ENCODE peak calls at places on chromosomes 3 and 15, in four cellular contexts. One of them, this sample, is unnamed.
A peak's percentile ranks its signal among the peaks of the same experiment; 100 is the strongest.

GRCh38 chr3:89098964-89099585 is 8.3 kb upstream of the EPHA3 start:
- DNase-seq in IMR-90: peak; percentile 56
- DNase-seq in H9: peak; percentile 64
- DNase-seq in H1: peak; percentile 56
- DNase-seq in this sample: peak; percentile 76

GRCh38 chr3:193788189-193788946 is 195.4 kb downstream of the OPA1 start:
- DNase-seq in H1: peak; percentile 71
- DNase-seq in H9: peak; percentile 84
- DNase-seq in IMR-90: peak; percentile 53
- DNase-seq in this sample: peak; percentile 92

GRCh38 chr3:78823859-78824258 is 943.9 kb downstream of the ROBO1 start:
- DNase-seq in IMR-90: peak; percentile 61
- DNase-seq in H9: no peak
- DNase-seq in H1: no peak
- DNase-seq in this sample: peak; percentile 48

GRCh38 chr3:192706272-192706671 is 21.1 kb downstream of the FGF12 start:
- DNase-seq in IMR-90: no peak
- DNase-seq in H1: no peak
- DNase-seq in H9: no peak
- DNase-seq in this sample: no peak

GRCh38 chr15:60787737-60788513 is 309.0 kb upstream of the ICE2 start:
- DNase-seq in H1: no peak
- DNase-seq in IMR-90: no peak
- DNase-seq in H9: no peak
- DNase-seq in this sample: no peak

GRCh38 chr3:53232641-53233377 is 23.0 kb downstream of the TKT start:
- DNase-seq in H9: no peak
- DNase-seq in H1: no peak
- DNase-seq in IMR-90: no peak
- DNase-seq in this sample: no peak

GRCh38 chr3:57068437-57069089 is 8.1 kb downstream of the SPATA12 start:
- DNase-seq in IMR-90: peak; percentile 61
- DNase-seq in H1: no peak
- DNase-seq in H9: no peak
- DNase-seq in this sample: no peak

GRCh38 chr3:170726976-170727661 is 141.2 kb upstream of the SLC7A14 start:
- DNase-seq in H9: no peak
- DNase-seq in IMR-90: peak; percentile 94
- DNase-seq in H1: no peak
- DNase-seq in this sample: no peak

GRCh38 chr3:186520957-186521842 is 23.0 kb downstream of the CRYGS start:
- DNase-seq in H1: peak; percentile 42
- DNase-seq in H9: no peak
- DNase-seq in IMR-90: no peak
- DNase-seq in this sample: no peak

GRCh38 chr15:33994005-33994615 is 25.8 kb downstream of the CHRM5 start:
- DNase-seq in H1: peak; percentile 60
- DNase-seq in IMR-90: peak; percentile 51
- DNase-seq in H9: peak; percentile 60
- DNase-seq in this sample: peak; percentile 77

DNA sequence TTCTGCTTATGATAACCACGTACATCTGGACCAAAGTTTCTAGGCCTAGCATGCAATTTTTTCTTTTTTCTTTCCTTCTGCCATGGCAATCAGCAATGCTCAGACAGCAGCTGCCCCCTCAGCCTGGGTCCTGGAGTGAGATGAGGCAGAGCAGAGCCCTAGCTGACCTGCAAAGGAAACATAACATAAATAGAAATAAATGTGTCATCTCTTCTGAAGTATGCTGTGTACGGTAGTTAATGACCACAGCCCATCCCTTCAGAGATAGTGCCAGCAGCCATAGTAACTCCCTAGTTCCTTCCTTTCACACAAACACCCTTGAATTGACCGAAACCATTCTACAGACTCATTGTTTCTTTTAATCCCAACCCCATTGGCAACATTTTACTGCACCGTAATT is 8.4 kb upstream of the CD47 start:
- DNase-seq in H9: no peak
- DNase-seq in IMR-90: peak; percentile 50
- DNase-seq in H1: no peak
- DNase-seq in this sample: no peak
- H2BK120ac ChIP-seq in H9: no peak overlapping the region
- H2BK120ac ChIP-seq in IMR-90: no peak overlapping the region
- H2BK120ac ChIP-seq in H1: no peak overlapping the region
- H2BK120ac ChIP-seq in this sample: no peak overlapping the region

DNA sequence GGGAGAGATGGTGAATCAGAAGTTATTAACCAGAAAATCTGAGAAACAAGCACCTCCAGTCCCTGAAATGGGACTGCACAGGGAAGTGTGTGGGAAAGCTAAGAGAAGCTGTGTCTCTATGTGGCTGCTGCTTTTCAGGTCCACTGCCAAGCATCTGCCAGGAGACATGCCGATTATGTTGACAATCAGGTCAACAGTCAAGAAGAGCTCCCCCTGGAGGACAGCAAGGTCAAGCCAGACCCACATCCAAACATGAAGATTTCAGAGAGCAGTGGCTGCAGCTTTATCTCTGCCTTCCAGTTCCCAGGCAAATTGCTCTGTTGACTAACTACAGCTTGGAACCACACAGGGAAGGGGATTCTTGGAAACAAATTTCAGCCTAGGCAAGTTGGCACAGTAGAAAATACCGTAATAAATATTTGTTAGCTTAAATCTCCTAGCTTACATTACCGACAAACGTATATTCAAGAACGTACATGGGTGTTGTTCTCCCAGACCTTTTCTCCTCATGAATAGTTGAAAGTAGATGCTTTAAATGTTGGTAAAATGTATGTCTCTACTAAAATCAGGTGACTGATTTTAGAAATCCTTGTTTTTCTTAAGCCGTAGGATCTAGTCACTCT is 394.5 kb upstream of the RARB start:
- DNase-seq in H1: peak; percentile 69
- DNase-seq in IMR-90: peak; percentile 6
- DNase-seq in H9: peak; percentile 79
- DNase-seq in this sample: peak; percentile 88
- H4K5ac ChIP-seq in H1: no peak overlapping the region
- H4K5ac ChIP-seq in IMR-90: no peak overlapping the region
- H4K5ac ChIP-seq in H9: no peak overlapping the region
- H4K5ac ChIP-seq in this sample: no peak overlapping the region

DNA sequence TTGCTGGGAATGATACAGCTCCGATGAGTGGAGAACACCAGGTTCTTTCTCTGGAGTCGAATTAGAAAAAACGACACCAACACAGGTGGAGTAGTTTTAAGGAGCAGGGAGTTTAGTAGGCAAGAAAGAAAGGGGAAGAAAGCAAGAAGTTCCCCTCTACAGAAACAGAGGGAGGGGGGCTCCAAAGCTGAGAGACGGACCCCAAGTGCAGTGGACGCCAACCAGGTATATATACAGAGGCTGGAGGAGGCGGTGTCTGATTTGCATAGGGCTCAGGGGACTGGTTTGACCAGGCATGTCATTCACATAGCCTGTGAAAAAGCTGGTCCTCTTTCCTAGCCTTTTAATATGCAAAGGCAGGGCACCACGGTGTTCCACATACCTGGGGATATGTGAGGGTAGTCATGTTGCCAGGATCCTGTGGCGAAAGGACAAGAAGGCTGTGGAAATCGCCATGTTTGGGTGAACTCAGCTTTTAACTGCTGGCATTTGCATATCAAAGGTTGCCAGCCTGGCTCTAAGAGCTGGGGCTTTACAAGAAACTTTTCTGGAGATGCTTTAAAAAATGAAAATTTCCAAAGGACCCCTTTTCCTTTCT is 887.4 kb upstream of the EPHA6 start:
- DNase-seq in IMR-90: no peak
- DNase-seq in H1: peak; percentile 63
- DNase-seq in H9: peak; percentile 96
- DNase-seq in this sample: peak; percentile 92
- H2BK120ac ChIP-seq in IMR-90: peak overlapping the region; percentile 19
- H2BK120ac ChIP-seq in H1: no peak overlapping the region
- H2BK120ac ChIP-seq in H9: no peak overlapping the region
- H2BK120ac ChIP-seq in this sample: peak overlapping the region; percentile 14

DNA sequence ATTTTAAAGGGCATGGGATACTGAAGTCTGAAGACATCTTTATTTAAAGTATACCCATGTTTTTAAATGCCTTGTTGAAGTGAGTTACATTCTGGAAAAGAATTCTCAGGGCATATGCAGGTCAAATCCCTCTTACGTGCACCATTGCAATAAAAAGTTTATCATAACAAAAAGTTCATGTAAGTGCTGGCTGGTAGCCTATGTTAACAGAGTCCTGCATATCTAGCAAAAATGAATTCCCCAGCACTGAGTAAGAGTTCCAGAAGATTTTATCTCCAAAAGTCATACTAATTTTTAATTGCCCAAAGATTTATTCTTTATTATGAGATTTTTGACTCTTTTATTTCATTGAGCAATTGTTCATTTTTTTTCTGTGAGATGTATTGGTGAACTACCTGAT is 104.7 kb upstream of the ROBO1 start:
- DNase-seq in H9: no peak
- DNase-seq in IMR-90: peak; percentile 78
- DNase-seq in H1: no peak
- DNase-seq in this sample: no peak
- H4K5ac ChIP-seq in H9: no peak overlapping the region
- H4K5ac ChIP-seq in IMR-90: no peak overlapping the region
- H4K5ac ChIP-seq in H1: no peak overlapping the region
- H4K5ac ChIP-seq in this sample: no peak overlapping the region

GRCh38 chr3:126957776-126958637 is 24.9 kb upstream of the PLXNA1 start:
- DNase-seq in IMR-90: no peak
- DNase-seq in H1: no peak
- DNase-seq in H9: no peak
- DNase-seq in this sample: no peak

GRCh38 chr3:126956866-126957650 is 25.9 kb upstream of the PLXNA1 start:
- DNase-seq in IMR-90: no peak
- DNase-seq in H1: no peak
- DNase-seq in H9: peak; percentile 53
- DNase-seq in this sample: peak; percentile 45

GRCh38 chr3:126955004-126955790 is 27.7 kb upstream of the PLXNA1 start:
- DNase-seq in H1: no peak
- DNase-seq in H9: no peak
- DNase-seq in IMR-90: no peak
- DNase-seq in this sample: no peak

GRCh38 chr3:126954141-126954845 is 28.6 kb upstream of the PLXNA1 start:
- DNase-seq in H9: no peak
- DNase-seq in IMR-90: peak; percentile 25
- DNase-seq in H1: no peak
- DNase-seq in this sample: no peak

DNA sequence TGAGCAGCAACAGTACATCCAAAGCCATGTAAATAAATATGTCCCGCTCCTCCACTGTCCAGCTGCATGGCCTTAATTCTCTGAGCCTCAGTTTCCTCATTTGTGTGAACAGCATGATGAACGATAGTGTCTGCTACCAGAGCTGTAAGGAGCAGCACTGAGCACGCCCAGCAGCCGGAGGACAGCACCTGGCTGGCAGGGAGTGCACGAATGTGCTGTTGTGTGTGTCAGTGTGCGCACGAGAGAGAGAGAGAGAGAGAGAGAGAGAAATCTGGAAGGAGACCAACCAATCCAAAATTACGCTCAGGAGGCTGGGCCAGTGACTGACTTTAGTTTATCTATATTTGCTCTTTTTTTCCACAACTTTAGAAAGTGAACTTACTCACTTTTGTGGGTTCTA is 26.6 kb upstream of the PLXNA1 start:
- DNase-seq in H9: no peak
- DNase-seq in IMR-90: no peak
- DNase-seq in H1: no peak
- DNase-seq in this sample: no peak
- H2BK120ac ChIP-seq in H9: no peak overlapping the region
- H2BK120ac ChIP-seq in IMR-90: no peak overlapping the region
- H2BK120ac ChIP-seq in H1: no peak overlapping the region
- H2BK120ac ChIP-seq in this sample: no peak overlapping the region

DNA sequence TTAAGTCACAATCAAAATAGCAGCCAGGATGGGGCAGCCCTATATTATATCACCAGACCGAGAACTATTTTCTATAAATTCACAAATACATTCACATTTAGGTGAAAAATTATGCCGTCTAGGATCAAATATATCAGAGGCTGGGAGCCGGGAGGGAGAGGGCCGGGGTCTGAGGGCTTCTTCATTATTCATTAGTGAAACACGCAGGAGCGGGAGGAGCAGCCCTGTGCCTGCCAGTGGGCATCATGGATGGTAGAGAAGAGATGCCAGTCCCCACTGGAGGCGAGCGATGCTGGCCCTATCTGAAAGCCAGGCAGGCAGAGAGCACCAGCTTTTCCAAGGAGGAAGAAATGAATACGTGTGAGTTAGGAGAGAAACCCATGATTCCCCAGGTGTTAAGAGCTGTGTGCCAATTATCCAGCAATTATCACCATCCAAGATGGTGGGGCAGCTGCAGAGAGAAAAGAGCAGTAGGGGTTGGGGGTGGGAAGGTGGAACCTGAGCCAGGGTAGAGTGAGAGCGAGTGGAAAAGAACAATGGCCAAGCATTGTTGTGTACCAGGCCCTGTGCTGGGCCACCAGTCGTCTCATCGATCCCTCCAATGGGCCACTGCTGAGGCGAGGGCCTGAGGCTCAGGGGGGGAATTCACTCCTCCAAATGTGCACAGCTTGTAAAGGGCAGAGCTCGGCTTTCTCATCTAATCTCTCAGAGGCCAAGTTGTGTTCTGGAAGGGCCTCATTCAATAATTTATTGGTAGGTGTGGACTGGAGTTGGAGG is 261.3 kb upstream of the TLE3 start:
- DNase-seq in H9: no peak
- DNase-seq in IMR-90: no peak
- DNase-seq in H1: no peak
- DNase-seq in this sample: no peak
- H4K5ac ChIP-seq in H9: no peak overlapping the region
- H4K5ac ChIP-seq in IMR-90: no peak overlapping the region
- H4K5ac ChIP-seq in H1: no peak overlapping the region
- H4K5ac ChIP-seq in this sample: no peak overlapping the region

DNA sequence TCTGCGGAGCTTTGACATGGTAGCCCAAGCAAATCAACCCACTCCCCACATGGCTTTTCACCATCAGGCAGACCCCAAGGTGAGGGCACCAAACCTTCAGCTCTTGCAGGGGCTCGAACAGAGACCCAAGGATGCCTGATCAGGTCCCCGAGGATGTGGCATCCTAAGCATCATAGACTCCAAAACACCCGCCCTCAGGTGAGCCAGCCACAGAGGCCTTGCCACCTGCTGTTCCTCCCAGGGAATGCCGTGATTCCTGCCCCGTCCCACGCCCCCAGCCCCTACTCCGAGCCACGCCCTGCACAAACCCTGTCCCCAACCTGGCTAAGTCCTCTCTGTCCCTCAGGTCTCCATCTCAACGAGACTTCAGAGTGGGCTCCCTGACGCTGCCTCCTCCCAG is 34.7 kb upstream of the SLC41A3 start:
- DNase-seq in IMR-90: no peak
- DNase-seq in H9: peak; percentile 12
- DNase-seq in H1: peak; percentile 19
- DNase-seq in this sample: no peak
- H2BK120ac ChIP-seq in IMR-90: no peak overlapping the region
- H2BK120ac ChIP-seq in H9: no peak overlapping the region
- H2BK120ac ChIP-seq in H1: no peak overlapping the region
- H2BK120ac ChIP-seq in this sample: no peak overlapping the region

This sample was measured in mesendoderm.